ENCODE peak calls at places on chromosomes 12 and 14, in five cellular contexts. P is GM06990, F is AG09309, Z is sigmoid colon, U is astrocyte. H is an unnamed sample.
A peak's percentile ranks its signal among the peaks of the same experiment; 100 is the strongest.

GRCh38 chr12:113497709-113498108 is 26.0 kb upstream of the LHX5 start:
- DNase-seq in P (no peak), F (no peak), Z (no peak), U (no peak), H (no peak)

GRCh38 chr14:98006008-98006407 is 1208.8 kb downstream of the VRK1 start:
- DNase-seq in P (no peak), F (no peak), Z (no peak), U (no peak), H (no peak)

GRCh38 chr12:118526255-118527095 is 150.1 kb downstream of the SUDS3 start:
- DNase-seq in P (no peak), F (no peak), Z (no peak), U (no peak), H (no peak)

GRCh38 chr12:27422697-27423096 is 23.8 kb upstream of the SMCO2 start:
- DNase-seq in P (no peak), F (no peak), Z (no peak), U (no peak), H (no peak)

GRCh38 chr14:100864960-100865681 is 38.4 kb downstream of the RTL1 start:
- DNase-seq in P (no peak), F (no peak), Z (peak; percentile 33), U (peak; percentile 63), H (peak; percentile 59)

GRCh38 chr14:68626386-68626785 is 166.5 kb downstream of the ZFP36L1 start:
- DNase-seq in P (no peak), F (no peak), Z (no peak), U (no peak), H (no peak)

GRCh38 chr12:6036509-6036908 is 88.0 kb downstream of the VWF start:
- DNase-seq in P (no peak), F (no peak), Z (peak; percentile 21), U (no peak), H (no peak)

GRCh38 chr12:47276253-47277070 is 196.7 kb upstream of the AMIGO2 start:
- DNase-seq in P (peak; percentile 48), F (peak; percentile 52), Z (no peak), U (no peak), H (peak; percentile 54)

GRCh38 chr14:88682495-88683114 is 110.1 kb downstream of the EML5 start:
- DNase-seq in P (no peak), F (no peak), Z (no peak), U (no peak), H (no peak)

GRCh38 chr12:93892431-93893210 is 215.4 kb downstream of the CRADD start:
- DNase-seq in P (no peak), F (no peak), Z (no peak), U (no peak), H (no peak)

GRCh38 chr14:64088647-64088964 is 205.6 kb downstream of the ESR2 start:
- DNase-seq in P (no peak), F (no peak), Z (no peak), U (no peak), H (no peak)

GRCh38 chr14:49659526-49660455 is 24.7 kb upstream of the DNAAF2 start:
- DNase-seq in P (no peak), F (no peak), Z (no peak), U (no peak), H (no peak)

GRCh38 chr14:103091883-103092222 is 2.7 kb upstream of the EXOC3L4 start:
- DNase-seq in P (no peak), F (no peak), Z (no peak), U (no peak), H (no peak)

GRCh38 chr14:103090481-103091020 is 4.0 kb upstream of the EXOC3L4 start:
- DNase-seq in P (no peak), F (no peak), Z (no peak), U (no peak), H (no peak)

GRCh38 chr14:103089386-103090335 is 4.9 kb upstream of the EXOC3L4 start:
- DNase-seq in P (peak; percentile 9), F (no peak), Z (no peak), U (no peak), H (no peak)

GRCh38 chr14:103088921-103089320 is 4.9 kb downstream of the LBHD2 start:
- DNase-seq in P (peak; percentile 1), F (no peak), Z (no peak), U (no peak), H (no peak)

GRCh38 chr14:103091041-103091882 is 3.3 kb upstream of the EXOC3L4 start:
- DNase-seq in P (peak; percentile 81), F (no peak), Z (no peak), U (no peak), H (no peak)
- H3K4me3 ChIP-seq in P (peak overlapping the region; percentile 44), F (peak overlapping the region; percentile 34), Z (peak overlapping the region; percentile 22), U (peak overlapping the region; percentile 23), H (peak overlapping the region; percentile 36)

GRCh38 chr14:90556666-90557450 is 160.0 kb downstream of the CALM1 start:
- DNase-seq in P (no peak), F (no peak), Z (no peak), U (no peak), H (no peak)
- TF ChIP-seq CTCF in P (no peak), F (no peak), Z (no peak), U (no peak), H (no peak)

GRCh38 chr12:54214553-54215374 is 26.0 kb upstream of the SMUG1 start:
- DNase-seq in P (peak; percentile 84), F (peak; percentile 54), Z (peak; percentile 88), U (peak; percentile 59), H (peak; percentile 95)

GRCh38 chr12:54217774-54218221 is 29.0 kb upstream of the SMUG1 start:
- DNase-seq in P (peak; percentile 83), F (no peak), Z (no peak), U (no peak), H (peak; percentile 66)

GRCh38 chr12:54215990-54216579 is 27.3 kb upstream of the SMUG1 start:
- DNase-seq in P (peak; percentile 67), F (no peak), Z (no peak), U (no peak), H (no peak)

GRCh38 chr12:54217309-54217661 is 28.5 kb upstream of the SMUG1 start:
- DNase-seq in P (no peak), F (no peak), Z (peak; percentile 21), U (no peak), H (no peak)

GRCh38 chr12:54216580-54217308 is 28.0 kb upstream of the SMUG1 start:
- DNase-seq in P (peak; percentile 85), F (no peak), Z (peak; percentile 84), U (peak; percentile 51), H (peak; percentile 89)
- H3K4me3 ChIP-seq in P (peak overlapping the region; percentile 35), F (peak overlapping the region; percentile 52), Z (no peak overlapping the region), U (peak overlapping the region; percentile 55), H (peak overlapping the region; percentile 58)

GRCh38 chr12:121888478-121889266 is at the start of gene PSMD9:
- DNase-seq in P (peak; percentile 98), F (peak; percentile 92), Z (peak; percentile 99), U (peak; percentile 92), H (peak; percentile 100)
- TF ChIP-seq CTCF in P (peak; percentile 91), F (peak; percentile 86), Z (peak; percentile 59), U (peak; percentile 59), H (peak; percentile 88)

GRCh38 chr12:56600753-56601152 is 29.4 kb downstream of the BAZ2A start:
- DNase-seq in P (no peak), F (no peak), Z (no peak), U (no peak), H (no peak)

GRCh38 chr12:56601503-56601902 is 28.6 kb downstream of the BAZ2A start:
- DNase-seq in P (no peak), F (no peak), Z (no peak), U (no peak), H (no peak)

GRCh38 chr12:56602239-56602638 is 27.9 kb downstream of the BAZ2A start:
- DNase-seq in P (no peak), F (no peak), Z (no peak), U (no peak), H (no peak)

GRCh38 chr12:56599041-56599440 is 31.1 kb downstream of the BAZ2A start:
- DNase-seq in P (no peak), F (no peak), Z (peak; percentile 45), U (no peak), H (no peak)

DNA sequence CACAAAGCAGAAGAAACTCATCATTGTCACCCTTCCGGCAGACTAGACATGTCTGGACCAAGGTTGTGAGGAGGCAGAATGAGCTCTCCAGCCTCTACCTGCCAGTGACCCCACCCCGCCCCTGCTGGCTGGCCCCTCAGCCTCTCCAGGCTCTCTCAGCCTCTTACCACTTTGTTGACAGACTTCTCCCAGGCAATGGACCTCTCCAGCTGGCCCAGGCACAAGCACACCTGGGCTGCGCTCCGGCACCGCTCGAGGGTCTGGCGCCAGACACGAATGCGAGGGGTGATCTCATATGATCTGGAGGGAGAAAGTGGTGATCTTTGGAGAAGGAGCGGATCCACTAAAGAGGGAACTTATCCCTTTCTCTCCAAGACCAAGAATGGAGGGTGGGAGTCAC is 30.3 kb downstream of the BAZ2A start:
- DNase-seq in P (no peak), F (no peak), Z (peak; percentile 48), U (no peak), H (no peak)
- H3K4me3 ChIP-seq in P (no peak overlapping the region), F (no peak overlapping the region), Z (no peak overlapping the region), U (no peak overlapping the region), H (no peak overlapping the region)

DNA sequence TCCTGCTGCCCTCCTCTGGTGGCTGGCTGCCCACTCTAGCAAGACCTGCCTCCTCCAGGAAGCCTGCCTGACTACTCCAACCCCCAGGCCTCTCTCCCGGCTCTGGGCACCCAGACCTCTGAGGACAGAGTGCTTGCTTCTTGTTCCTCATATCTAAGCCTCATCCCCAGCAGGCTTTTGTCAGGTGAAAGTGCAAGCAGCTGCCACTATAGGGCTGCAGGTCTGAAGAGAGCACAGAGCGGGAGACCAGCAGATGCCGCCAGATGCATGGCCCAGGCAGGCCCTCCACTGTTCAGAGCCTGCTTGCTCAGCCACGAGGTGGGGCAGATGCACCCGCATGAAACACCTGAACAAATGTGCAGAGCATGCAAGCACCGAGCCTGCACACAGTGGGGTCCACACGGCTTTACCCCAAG is 73.0 kb downstream of the SERPINA3 start:
- DNase-seq in P (no peak), F (no peak), Z (peak; percentile 48), U (no peak), H (no peak)
- TF ChIP-seq CTCF in P (no peak), F (no peak), Z (no peak), U (no peak), H (no peak)

GRCh38 chr14:20799955-20800544 is 2.6 kb downstream of the RNASE1 start:
- DNase-seq in P (no peak), F (no peak), Z (peak; percentile 72), U (no peak), H (no peak)

GRCh38 chr14:20801726-20802125 is 918 bp downstream of the RNASE1 start:
- DNase-seq in P (no peak), F (no peak), Z (no peak), U (no peak), H (no peak)

GRCh38 chr14:20798932-20799331 is 3.7 kb downstream of the RNASE1 start:
- DNase-seq in P (no peak), F (no peak), Z (no peak), U (no peak), H (no peak)

GRCh38 chr14:20798318-20798717 is 4.3 kb downstream of the RNASE1 start:
- DNase-seq in P (no peak), F (no peak), Z (no peak), U (no peak), H (no peak)

GRCh38 chr14:20799444-20799843 is 3.2 kb downstream of the RNASE1 start:
- DNase-seq in P (no peak), F (no peak), Z (no peak), U (no peak), H (no peak)
- H3K4me3 ChIP-seq in P (no peak overlapping the region), F (no peak overlapping the region), Z (no peak overlapping the region), U (no peak overlapping the region), H (no peak overlapping the region)